ENCODE peak calls at places on chromosomes 3 and 15, in five cellular contexts. One of them, this sample, is unnamed.

GRCh38 chr15:78726870-78727551 is 84.3 kb downstream of the ADAMTS7 start:
- DNase-seq in NCI-H774: no peak
- DNase-seq in amniotic epithelial cell: no peak
- DNase-seq in memory B cell: no peak
- DNase-seq in stimulated activated CD8-positive, alpha-beta memory T cell treated with anti-CD3 and anti-CD28 coated beads, Interleukin-15, amount 100 ng/mL, for 1 hour: no peak
- DNase-seq in this sample: peak

GRCh38 chr3:47394140-47394855 is 13.5 kb downstream of the PTPN23 start:
- DNase-seq in stimulated activated CD8-positive, alpha-beta memory T cell treated with anti-CD3 and anti-CD28 coated beads, Interleukin-15, amount 100 ng/mL, for 1 hour: no peak
- DNase-seq in amniotic epithelial cell: peak
- DNase-seq in NCI-H774: no peak
- DNase-seq in memory B cell: no peak
- DNase-seq in this sample: no peak

GRCh38 chr15:58923696-58924300 is 9.7 kb downstream of the SLTM start:
- DNase-seq in amniotic epithelial cell: peak
- DNase-seq in stimulated activated CD8-positive, alpha-beta memory T cell treated with anti-CD3 and anti-CD28 coated beads, Interleukin-15, amount 100 ng/mL, for 1 hour: no peak
- DNase-seq in memory B cell: no peak
- DNase-seq in NCI-H774: no peak
- DNase-seq in this sample: peak

GRCh38 chr3:117920240-117920923 is 1114.3 kb downstream of the IGSF11 start:
- DNase-seq in NCI-H774: no peak
- DNase-seq in amniotic epithelial cell: no peak
- DNase-seq in memory B cell: no peak
- DNase-seq in stimulated activated CD8-positive, alpha-beta memory T cell treated with anti-CD3 and anti-CD28 coated beads, Interleukin-15, amount 100 ng/mL, for 1 hour: no peak
- DNase-seq in this sample: no peak

GRCh38 chr3:193598202-193598601 is 5.2 kb downstream of the OPA1 start:
- DNase-seq in NCI-H774: no peak
- DNase-seq in memory B cell: no peak
- DNase-seq in amniotic epithelial cell: no peak
- DNase-seq in stimulated activated CD8-positive, alpha-beta memory T cell treated with anti-CD3 and anti-CD28 coated beads, Interleukin-15, amount 100 ng/mL, for 1 hour: no peak
- DNase-seq in this sample: no peak

GRCh38 chr3:138389841-138390581 is 41.6 kb downstream of the MRAS start:
- DNase-seq in NCI-H774: no peak
- DNase-seq in memory B cell: no peak
- DNase-seq in stimulated activated CD8-positive, alpha-beta memory T cell treated with anti-CD3 and anti-CD28 coated beads, Interleukin-15, amount 100 ng/mL, for 1 hour: no peak
- DNase-seq in amniotic epithelial cell: peak
- DNase-seq in this sample: peak

GRCh38 chr3:47414161-47414564 is 33.3 kb downstream of the PTPN23 start:
- DNase-seq in stimulated activated CD8-positive, alpha-beta memory T cell treated with anti-CD3 and anti-CD28 coated beads, Interleukin-15, amount 100 ng/mL, for 1 hour: no peak
- DNase-seq in amniotic epithelial cell: no peak
- DNase-seq in memory B cell: no peak
- DNase-seq in NCI-H774: no peak
- DNase-seq in this sample: no peak

GRCh38 chr3:48233542-48233941 is 7.4 kb upstream of the ZNF589 start:
- DNase-seq in stimulated activated CD8-positive, alpha-beta memory T cell treated with anti-CD3 and anti-CD28 coated beads, Interleukin-15, amount 100 ng/mL, for 1 hour: no peak
- DNase-seq in amniotic epithelial cell: no peak
- DNase-seq in memory B cell: no peak
- DNase-seq in NCI-H774: no peak
- DNase-seq in this sample: no peak

GRCh38 chr3:115321396-115321795 is 174.3 kb upstream of the ZBTB20 start:
- DNase-seq in stimulated activated CD8-positive, alpha-beta memory T cell treated with anti-CD3 and anti-CD28 coated beads, Interleukin-15, amount 100 ng/mL, for 1 hour: no peak
- DNase-seq in amniotic epithelial cell: peak
- DNase-seq in memory B cell: no peak
- DNase-seq in NCI-H774: no peak
- DNase-seq in this sample: peak

GRCh38 chr3:157618075-157618760 is 115.0 kb upstream of the VEPH1 start:
- DNase-seq in amniotic epithelial cell: peak
- DNase-seq in memory B cell: no peak
- DNase-seq in NCI-H774: peak
- DNase-seq in stimulated activated CD8-positive, alpha-beta memory T cell treated with anti-CD3 and anti-CD28 coated beads, Interleukin-15, amount 100 ng/mL, for 1 hour: no peak
- DNase-seq in this sample: peak

This sample was measured in fibroblast of mammary gland.